ENCODE peak calls at places on chromosomes 7 and 10, in eight cellular contexts. E is transverse colon, F is GM12878, C is SK-N-SH, G is sigmoid colon, J is stomach, V is H1, Y is esophagus muscularis mucosa. H is an unnamed sample.

GRCh38 chr7:17298840-17299476 is 506 bp downstream of the AHR start:
- DNase-seq in E (peak), F (no peak), C (peak), G (peak), J (peak), V (peak), Y (no peak), H (peak)

GRCh38 chr10:22613011-22613410 is 101.4 kb downstream of the PIP4K2A start:
- DNase-seq in E (no peak), F (no peak), C (no peak), G (no peak), J (no peak), V (no peak), Y (no peak), H (no peak)

GRCh38 chr7:45104844-45105587 is 6.5 kb downstream of the TBRG4 start:
- DNase-seq in E (no peak), F (no peak), C (peak), G (no peak), J (no peak), V (no peak), Y (no peak), H (no peak)

GRCh38 chr7:132709971-132710567 is 133.8 kb upstream of the PLXNA4 start:
- DNase-seq in E (no peak), F (no peak), C (no peak), G (no peak), J (peak), V (peak), Y (no peak), H (no peak)

GRCh38 chr7:39416866-39417265 is 149.3 kb upstream of the YAE1 start:
- DNase-seq in E (no peak), F (no peak), C (no peak), G (no peak), J (no peak), V (no peak), Y (no peak), H (no peak)

GRCh38 chr7:55234408-55234807 is 130.7 kb upstream of the LANCL2 start:
- DNase-seq in E (no peak), F (no peak), C (no peak), G (no peak), J (no peak), V (no peak), Y (no peak), H (peak)

GRCh38 chr7:92448185-92448747 is 984 bp downstream of the GATAD1 start:
- DNase-seq in E (peak), F (peak), C (peak), G (peak), J (peak), V (no peak), Y (no peak), H (no peak)

GRCh38 chr7:98265841-98266271 is 13.8 kb upstream of the TECPR1 start:
- DNase-seq in E (no peak), F (no peak), C (no peak), G (no peak), J (no peak), V (no peak), Y (no peak), H (no peak)

GRCh38 chr10:10992072-10992471 is 25.6 kb upstream of the CELF2 start:
- DNase-seq in E (no peak), F (no peak), C (no peak), G (no peak), J (no peak), V (no peak), Y (no peak), H (no peak)

GRCh38 chr10:94641480-94641879 is 42.0 kb upstream of the CYP2C18 start:
- DNase-seq in E (no peak), F (no peak), C (no peak), G (no peak), J (no peak), V (no peak), Y (no peak), H (no peak)

GRCh38 chr10:34397324-34397723 is 417.8 kb downstream of the PARD3 start:
- DNase-seq in E (no peak), F (no peak), C (no peak), G (no peak), J (no peak), V (no peak), Y (no peak), H (no peak)

GRCh38 chr7:16644624-16644986 is 949 bp downstream of the ANKMY2 start:
- DNase-seq in E (peak), F (no peak), C (no peak), G (peak), J (peak), V (no peak), Y (no peak), H (peak)

GRCh38 chr10:119201233-119201632 is 6.1 kb upstream of the GRK5 start:
- DNase-seq in E (no peak), F (no peak), C (no peak), G (peak), J (no peak), V (no peak), Y (no peak), H (no peak)

GRCh38 chr7:923108-924041 is 31.1 kb downstream of the ADAP1 start:
- DNase-seq in E (peak), F (peak), C (no peak), G (peak), J (peak), V (peak), Y (peak), H (peak)

GRCh38 chr7:117666019-117666418 is 186.2 kb downstream of the CFTR start:
- DNase-seq in E (no peak), F (no peak), C (no peak), G (no peak), J (no peak), V (no peak), Y (no peak), H (no peak)

GRCh38 chr10:122164028-122164601 is 107.0 kb upstream of the BTBD16 start:
- DNase-seq in E (no peak), F (no peak), C (peak), G (no peak), J (no peak), V (no peak), Y (no peak), H (no peak)

GRCh38 chr10:46232666-46233065 is 54.1 kb upstream of the ANTXRL start:
- DNase-seq in E (no peak), F (no peak), C (no peak), G (no peak), J (peak), V (peak), Y (no peak), H (no peak)

GRCh38 chr10:62779487-62780248 is 24.9 kb upstream of the ADO start:
- DNase-seq in E (peak), F (peak), C (no peak), G (no peak), J (peak), V (no peak), Y (no peak), H (no peak)

GRCh38 chr10:93515071-93515962 is 18.9 kb downstream of the CEP55 start:
- DNase-seq in E (no peak), F (no peak), C (no peak), G (no peak), J (no peak), V (no peak), Y (no peak), H (no peak)

GRCh38 chr7:56097700-56098099 is 4.9 kb upstream of the PHKG1 start:
- DNase-seq in E (no peak), F (no peak), C (no peak), G (peak), J (peak), V (no peak), Y (no peak), H (no peak)

GRCh38 chr10:124544711-124545110 is 83.1 kb downstream of the LHPP start:
- DNase-seq in E (no peak), F (no peak), C (no peak), G (no peak), J (no peak), V (no peak), Y (no peak), H (no peak)

GRCh38 chr7:77270081-77270480 is 70.5 kb upstream of the FGL2 start:
- DNase-seq in E (no peak), F (no peak), C (no peak), G (no peak), J (no peak), V (no peak), Y (no peak), H (no peak)

GRCh38 chr7:117282239-117282812 is 40.5 kb downstream of the WNT2 start:
- DNase-seq in E (no peak), F (no peak), C (no peak), G (no peak), J (no peak), V (no peak), Y (no peak), H (no peak)

GRCh38 chr7:130822642-130823041 is 88.6 kb upstream of the KLF14 start:
- DNase-seq in E (no peak), F (no peak), C (no peak), G (no peak), J (no peak), V (no peak), Y (no peak), H (no peak)

GRCh38 chr7:138802706-138803105 is 4.7 kb upstream of the ATP6V0A4 start:
- DNase-seq in E (no peak), F (no peak), C (no peak), G (no peak), J (no peak), V (no peak), Y (no peak), H (no peak)
- TF ChIP-seq POLR2AphosphoS5 in E (no peak), F (no peak), C (no peak), G (no peak), J (no peak), V (no peak), Y (no peak), H (no peak)

DNA sequence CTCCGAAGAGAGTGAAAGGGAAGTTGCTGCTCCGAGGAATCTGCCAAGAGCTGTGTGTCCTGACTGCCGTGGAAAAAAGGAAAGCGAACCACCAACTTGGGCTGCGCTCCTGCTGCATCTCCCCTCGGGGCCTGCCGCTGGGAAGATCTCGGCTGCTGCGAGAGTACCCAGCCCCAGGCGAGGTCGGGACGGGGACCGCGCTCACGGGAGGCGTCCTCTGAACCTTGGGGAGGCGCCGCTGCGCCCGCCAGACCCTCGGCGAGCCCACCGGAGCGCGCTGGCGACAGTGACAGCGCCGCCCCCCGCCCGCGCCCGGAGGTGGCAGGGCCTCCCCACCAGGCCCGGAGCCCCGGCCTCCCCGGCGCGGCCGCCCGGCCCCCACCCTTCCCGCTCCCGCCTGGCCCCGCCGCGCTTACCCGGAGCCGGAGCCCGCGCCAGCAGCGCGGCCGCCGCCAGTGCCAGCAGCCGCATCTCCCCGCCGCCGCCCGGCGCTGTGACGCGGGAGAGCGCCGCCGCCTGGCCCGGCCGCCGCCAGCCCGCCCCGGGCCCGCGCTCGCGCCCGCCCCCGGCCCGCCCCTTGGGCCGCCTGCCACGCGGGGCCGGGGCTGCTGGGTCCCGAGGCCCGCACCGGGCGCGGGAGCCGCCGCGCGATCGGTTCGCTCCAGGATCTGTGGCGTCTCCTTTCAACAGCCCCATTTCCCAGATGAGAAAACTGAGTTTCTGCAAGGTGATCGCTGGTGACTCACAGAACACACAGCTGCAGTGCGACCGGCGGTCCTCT is at the start of gene VSTM4:
- DNase-seq in E (no peak), F (no peak), C (peak), G (peak), J (no peak), V (peak), Y (no peak), H (peak)
- TF ChIP-seq EP300 in E (no peak), F (no peak), C (no peak), G (no peak), J (no peak), V (no peak), Y (no peak), H (no peak)

DNA sequence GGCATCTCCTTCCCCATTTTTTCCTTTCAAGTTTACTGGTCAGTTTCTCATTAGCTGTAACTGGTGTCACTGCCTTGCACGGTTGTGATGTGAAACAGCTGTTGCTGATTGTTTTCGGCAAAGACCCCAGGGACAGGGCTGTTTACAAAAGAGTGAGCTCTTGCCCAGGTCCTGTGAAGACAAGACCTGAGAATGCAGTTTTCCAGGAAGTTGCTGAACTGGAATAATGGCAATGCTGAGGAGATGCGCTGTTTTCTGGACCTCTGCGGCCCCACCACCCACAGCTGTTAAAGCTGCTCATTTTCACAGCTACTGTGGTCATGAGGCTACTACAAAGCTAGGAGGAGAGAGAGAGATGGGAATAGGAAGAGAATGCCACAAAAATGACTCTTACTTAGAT is 116.6 kb upstream of the RSU1 start:
- DNase-seq in E (no peak), F (no peak), C (no peak), G (peak), J (no peak), V (no peak), Y (no peak), H (no peak)
- TF ChIP-seq POLR2AphosphoS5 in E (no peak), F (no peak), C (no peak), G (peak), J (no peak), V (no peak), Y (no peak), H (no peak)

GRCh38 chr10:7610017-7610416 is 56.7 kb downstream of the ITIH5 start:
- DNase-seq in E (no peak), F (no peak), C (no peak), G (no peak), J (no peak), V (no peak), Y (no peak), H (no peak)
- TF ChIP-seq EP300 in E (no peak), F (no peak), C (no peak), G (no peak), J (no peak), V (no peak), Y (no peak), H (no peak)

GRCh38 chr7:27096756-27097514 is 1.1 kb upstream of the HOXA1 start:
- DNase-seq in E (peak), F (no peak), C (no peak), G (peak), J (no peak), V (no peak), Y (peak), H (no peak)
- TF ChIP-seq POLR2AphosphoS5 in E (peak), F (no peak), C (no peak), G (peak), J (peak), V (no peak), Y (peak), H (peak)

GRCh38 chr7:68787586-68787985 is 810.7 kb upstream of the AUTS2 start:
- DNase-seq in E (no peak), F (no peak), C (no peak), G (no peak), J (no peak), V (no peak), Y (no peak), H (no peak)

GRCh38 chr7:68789597-68789996 is 808.7 kb upstream of the AUTS2 start:
- DNase-seq in E (no peak), F (no peak), C (no peak), G (no peak), J (no peak), V (no peak), Y (no peak), H (no peak)

GRCh38 chr7:68783671-68784070 is 814.6 kb upstream of the AUTS2 start:
- DNase-seq in E (no peak), F (no peak), C (no peak), G (no peak), J (no peak), V (no peak), Y (no peak), H (no peak)

DNA sequence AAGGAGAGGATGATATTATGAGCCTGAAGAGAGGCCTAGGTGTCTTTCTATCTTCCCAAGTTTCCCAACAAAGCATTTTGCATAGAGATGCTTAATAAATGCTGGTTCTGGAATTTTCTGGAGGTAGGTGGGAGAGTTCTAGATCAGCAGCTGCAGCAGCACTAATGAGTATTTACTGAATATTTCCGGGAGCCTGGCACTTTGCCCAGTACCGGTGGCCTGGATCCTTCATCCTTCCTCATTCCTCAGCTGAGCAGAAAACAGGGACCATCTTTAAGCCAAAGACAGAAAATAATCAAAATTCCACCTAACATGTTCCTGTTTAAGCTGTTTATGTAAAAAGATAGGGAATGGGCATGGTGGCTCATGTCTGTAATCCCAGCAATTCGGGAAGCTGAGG is 813.2 kb upstream of the AUTS2 start:
- DNase-seq in E (no peak), F (no peak), C (no peak), G (no peak), J (no peak), V (no peak), Y (no peak), H (no peak)
- TF ChIP-seq EP300 in E (no peak), F (no peak), C (no peak), G (no peak), J (no peak), V (no peak), Y (no peak), H (no peak)

GRCh38 chr10:110508389-110508788 is 10.7 kb downstream of the DUSP5 start:
- DNase-seq in E (no peak), F (no peak), C (no peak), G (peak), J (no peak), V (no peak), Y (no peak), H (no peak)
- TF ChIP-seq POLR2AphosphoS5 in E (no peak), F (peak), C (no peak), G (no peak), J (no peak), V (no peak), Y (no peak), H (no peak)

DNA sequence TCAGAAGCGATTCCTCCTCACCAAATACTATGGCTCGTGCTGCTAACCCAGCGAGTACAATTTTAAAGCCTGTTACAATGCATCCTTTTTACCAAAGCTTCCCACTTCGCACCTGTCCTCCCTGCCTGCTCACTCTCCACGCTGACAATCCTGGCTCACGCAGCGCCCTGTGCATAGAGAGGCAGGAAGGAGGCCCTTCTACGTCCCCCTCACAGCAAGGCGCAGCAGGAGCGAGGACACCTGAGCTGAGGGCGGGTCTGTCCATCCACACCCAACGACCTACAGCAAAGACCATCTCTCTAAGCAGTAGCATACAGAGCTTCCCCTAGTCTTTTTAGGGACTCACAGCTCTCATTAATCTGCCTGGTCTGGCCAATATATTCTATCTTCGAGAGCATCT is 46.0 kb downstream of the MKI67 start:
- DNase-seq in E (no peak), F (no peak), C (no peak), G (no peak), J (no peak), V (no peak), Y (no peak), H (no peak)
- TF ChIP-seq EP300 in E (no peak), F (no peak), C (no peak), G (no peak), J (no peak), V (no peak), Y (no peak), H (no peak)

GRCh38 chr10:9214618-9215017 is 1160.1 kb downstream of the GATA3 start:
- DNase-seq in E (no peak), F (no peak), C (no peak), G (no peak), J (no peak), V (no peak), Y (no peak), H (no peak)
- TF ChIP-seq POLR2AphosphoS5 in E (no peak), F (no peak), C (no peak), G (no peak), J (no peak), V (no peak), Y (no peak), H (no peak)

GRCh38 chr7:20440472-20441105 is 109.9 kb downstream of the ITGB8 start:
- DNase-seq in E (peak), F (no peak), C (no peak), G (no peak), J (peak), V (peak), Y (no peak), H (no peak)
- TF ChIP-seq EP300 in E (no peak), F (no peak), C (no peak), G (no peak), J (no peak), V (no peak), Y (no peak), H (no peak)